ENCODE peak calls at places on chromosomes 2 and 18, in six cellular contexts. One of them, this sample, is unnamed.

GRCh38 chr2:113895301-113895700 is 5.4 kb downstream of the ACTR3 start:
- DNase-seq in IMR-90: no peak
- DNase-seq in neuronal stem cell: no peak
- DNase-seq in mesenchymal stem cell: no peak
- DNase-seq in H1: no peak
- DNase-seq in mesendoderm: no peak
- DNase-seq in this sample: no peak

GRCh38 chr2:222424729-222425671 is 657 bp downstream of the SGPP2 start:
- DNase-seq in IMR-90: no peak
- DNase-seq in neuronal stem cell: no peak
- DNase-seq in mesenchymal stem cell: no peak
- DNase-seq in H1: no peak
- DNase-seq in mesendoderm: no peak
- DNase-seq in this sample: no peak

GRCh38 chr2:175892046-175892445 is 110.0 kb downstream of the LNPK start:
- DNase-seq in IMR-90: no peak
- DNase-seq in neuronal stem cell: no peak
- DNase-seq in mesenchymal stem cell: no peak
- DNase-seq in H1: no peak
- DNase-seq in mesendoderm: no peak
- DNase-seq in this sample: no peak

GRCh38 chr2:210586381-210586780 is 30.0 kb downstream of the CPS1 start:
- DNase-seq in IMR-90: peak; percentile 24
- DNase-seq in neuronal stem cell: no peak
- DNase-seq in mesenchymal stem cell: peak; percentile 22
- DNase-seq in H1: no peak
- DNase-seq in mesendoderm: no peak
- DNase-seq in this sample: no peak

GRCh38 chr2:167862787-167863186 is 384.6 kb downstream of the STK39 start:
- DNase-seq in IMR-90: peak; percentile 28
- DNase-seq in neuronal stem cell: no peak
- DNase-seq in mesenchymal stem cell: peak; percentile 41
- DNase-seq in H1: no peak
- DNase-seq in mesendoderm: no peak
- DNase-seq in this sample: no peak

GRCh38 chr2:126655066-126655465 is 892 bp upstream of the GYPC start:
- DNase-seq in IMR-90: peak; percentile 20
- DNase-seq in neuronal stem cell: no peak
- DNase-seq in mesenchymal stem cell: peak; percentile 85
- DNase-seq in H1: no peak
- DNase-seq in mesendoderm: peak; percentile 37
- DNase-seq in this sample: no peak

GRCh38 chr18:33901894-33902512 is 322.7 kb downstream of the NOL4 start:
- DNase-seq in IMR-90: no peak
- DNase-seq in neuronal stem cell: no peak
- DNase-seq in mesenchymal stem cell: no peak
- DNase-seq in H1: no peak
- DNase-seq in mesendoderm: peak; percentile 49
- DNase-seq in this sample: no peak

GRCh38 chr2:28643911-28644334 is 107.7 kb upstream of the PPP1CB start:
- DNase-seq in IMR-90: peak; percentile 72
- DNase-seq in neuronal stem cell: no peak
- DNase-seq in mesenchymal stem cell: peak; percentile 46
- DNase-seq in H1: no peak
- DNase-seq in mesendoderm: no peak
- DNase-seq in this sample: peak; percentile 93

GRCh38 chr18:24702001-24702400 is 241.6 kb downstream of the HRH4 start:
- DNase-seq in IMR-90: no peak
- DNase-seq in neuronal stem cell: no peak
- DNase-seq in mesenchymal stem cell: no peak
- DNase-seq in H1: no peak
- DNase-seq in mesendoderm: peak; percentile 84
- DNase-seq in this sample: no peak

GRCh38 chr2:236663267-236663666 is 93.6 kb downstream of the ACKR3 start:
- DNase-seq in IMR-90: no peak
- DNase-seq in neuronal stem cell: no peak
- DNase-seq in mesenchymal stem cell: no peak
- DNase-seq in H1: no peak
- DNase-seq in mesendoderm: no peak
- DNase-seq in this sample: no peak

GRCh38 chr18:45839415-45840395 is 14.2 kb downstream of the SIGLEC15 start:
- DNase-seq in IMR-90: peak; percentile 80
- DNase-seq in neuronal stem cell: no peak
- DNase-seq in mesenchymal stem cell: peak; percentile 71
- DNase-seq in H1: no peak
- DNase-seq in mesendoderm: peak; percentile 80
- DNase-seq in this sample: peak; percentile 49

GRCh38 chr2:214492152-214492551 is 81.3 kb downstream of the VWC2L start:
- DNase-seq in IMR-90: no peak
- DNase-seq in neuronal stem cell: no peak
- DNase-seq in mesenchymal stem cell: no peak
- DNase-seq in H1: no peak
- DNase-seq in mesendoderm: no peak
- DNase-seq in this sample: no peak

GRCh38 chr2:128199141-128199540 is 108.1 kb downstream of the UGGT1 start:
- DNase-seq in IMR-90: no peak
- DNase-seq in neuronal stem cell: no peak
- DNase-seq in mesenchymal stem cell: no peak
- DNase-seq in H1: no peak
- DNase-seq in mesendoderm: no peak
- DNase-seq in this sample: peak; percentile 9

GRCh38 chr2:75466708-75467311 is 93.9 kb downstream of the EVA1A start:
- DNase-seq in IMR-90: peak; percentile 15
- DNase-seq in neuronal stem cell: peak; percentile 29
- DNase-seq in mesenchymal stem cell: peak; percentile 36
- DNase-seq in H1: peak; percentile 10
- DNase-seq in mesendoderm: peak; percentile 80
- DNase-seq in this sample: peak; percentile 76

GRCh38 chr2:48482313-48482712 is 47.6 kb upstream of the STON1 start:
- DNase-seq in IMR-90: peak; percentile 88
- DNase-seq in neuronal stem cell: no peak
- DNase-seq in mesenchymal stem cell: no peak
- DNase-seq in H1: no peak
- DNase-seq in mesendoderm: no peak
- DNase-seq in this sample: no peak

GRCh38 chr2:71748227-71748626 is 294.9 kb downstream of the DYSF start:
- DNase-seq in IMR-90: peak; percentile 22
- DNase-seq in neuronal stem cell: no peak
- DNase-seq in mesenchymal stem cell: peak; percentile 70
- DNase-seq in H1: no peak
- DNase-seq in mesendoderm: peak; percentile 13
- DNase-seq in this sample: peak; percentile 76

GRCh38 chr18:53745228-53745967 is 479.1 kb downstream of the MBD2 start:
- DNase-seq in IMR-90: no peak
- DNase-seq in neuronal stem cell: no peak
- DNase-seq in mesenchymal stem cell: no peak
- DNase-seq in H1: no peak
- DNase-seq in mesendoderm: no peak
- DNase-seq in this sample: no peak

GRCh38 chr2:29166237-29166630 is 51.0 kb downstream of the CLIP4 start:
- DNase-seq in IMR-90: peak; percentile 15
- DNase-seq in neuronal stem cell: no peak
- DNase-seq in mesenchymal stem cell: no peak
- DNase-seq in H1: no peak
- DNase-seq in mesendoderm: no peak
- DNase-seq in this sample: no peak

GRCh38 chr2:120312861-120313694 is 32.9 kb upstream of the INHBB start:
- DNase-seq in IMR-90: peak; percentile 82
- DNase-seq in neuronal stem cell: peak; percentile 66
- DNase-seq in mesenchymal stem cell: peak; percentile 74
- DNase-seq in H1: peak; percentile 31
- DNase-seq in mesendoderm: peak; percentile 80
- DNase-seq in this sample: peak; percentile 94

GRCh38 chr2:106089611-106090010 is 104.5 kb downstream of the UXS1 start:
- DNase-seq in IMR-90: no peak
- DNase-seq in neuronal stem cell: no peak
- DNase-seq in mesenchymal stem cell: no peak
- DNase-seq in H1: no peak
- DNase-seq in mesendoderm: no peak
- DNase-seq in this sample: no peak

GRCh38 chr2:47039502-47039870 is 115.6 kb downstream of the STPG4 start:
- DNase-seq in IMR-90: no peak
- DNase-seq in neuronal stem cell: no peak
- DNase-seq in mesenchymal stem cell: peak; percentile 34
- DNase-seq in H1: no peak
- DNase-seq in mesendoderm: no peak
- DNase-seq in this sample: no peak

GRCh38 chr2:130347220-130347925 is 4.7 kb downstream of the IMP4 start:
- DNase-seq in IMR-90: no peak
- DNase-seq in neuronal stem cell: no peak
- DNase-seq in mesenchymal stem cell: no peak
- DNase-seq in H1: no peak
- DNase-seq in mesendoderm: no peak
- DNase-seq in this sample: no peak

DNA sequence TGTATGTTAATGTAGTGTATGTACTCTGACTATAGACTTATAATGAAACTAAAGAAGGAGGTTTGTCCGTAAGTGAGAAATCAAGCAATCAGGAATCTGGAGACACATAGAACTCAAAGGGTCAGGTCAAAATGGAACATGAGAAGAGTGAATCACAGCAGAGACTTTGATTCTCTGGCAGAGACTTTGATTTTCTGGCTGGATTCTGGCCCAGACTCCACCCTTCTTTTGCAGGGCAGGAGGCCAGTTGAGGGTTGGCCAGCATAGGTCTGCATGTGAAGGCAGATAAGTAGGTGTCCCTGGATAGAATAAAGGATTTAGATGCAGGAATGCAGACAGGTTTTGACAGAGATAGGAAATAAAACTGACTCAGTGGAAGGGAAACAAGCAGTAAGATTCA is 11.0 kb upstream of the NCKAP5 start:
- DNase-seq in IMR-90: peak; percentile 80
- DNase-seq in neuronal stem cell: no peak
- DNase-seq in mesenchymal stem cell: no peak
- DNase-seq in H1: no peak
- DNase-seq in mesendoderm: no peak
- DNase-seq in this sample: no peak
- H3K4me3 ChIP-seq in IMR-90: no peak overlapping the region
- H3K4me3 ChIP-seq in neuronal stem cell: no peak overlapping the region
- H3K4me3 ChIP-seq in mesenchymal stem cell: no peak overlapping the region
- H3K4me3 ChIP-seq in H1: no peak overlapping the region
- H3K4me3 ChIP-seq in mesendoderm: no peak overlapping the region
- H3K4me3 ChIP-seq in this sample: no peak overlapping the region

GRCh38 chr18:64888956-64889355 is 740.1 kb upstream of the LINC00305 start:
- DNase-seq in IMR-90: no peak
- DNase-seq in neuronal stem cell: no peak
- DNase-seq in mesenchymal stem cell: no peak
- DNase-seq in H1: no peak
- DNase-seq in mesendoderm: no peak
- DNase-seq in this sample: no peak

GRCh38 chr18:64886995-64887394 is 738.1 kb upstream of the LINC00305 start:
- DNase-seq in IMR-90: no peak
- DNase-seq in neuronal stem cell: no peak
- DNase-seq in mesenchymal stem cell: no peak
- DNase-seq in H1: no peak
- DNase-seq in mesendoderm: no peak
- DNase-seq in this sample: no peak
- H2AK5ac ChIP-seq in IMR-90: no peak overlapping the region
- H2AK5ac ChIP-seq in neuronal stem cell: no peak overlapping the region
- H2AK5ac ChIP-seq in mesenchymal stem cell: no peak overlapping the region
- H2AK5ac ChIP-seq in H1: no peak overlapping the region
- H2AK5ac ChIP-seq in mesendoderm: no peak overlapping the region
- H2AK5ac ChIP-seq in this sample: no peak overlapping the region

DNA sequence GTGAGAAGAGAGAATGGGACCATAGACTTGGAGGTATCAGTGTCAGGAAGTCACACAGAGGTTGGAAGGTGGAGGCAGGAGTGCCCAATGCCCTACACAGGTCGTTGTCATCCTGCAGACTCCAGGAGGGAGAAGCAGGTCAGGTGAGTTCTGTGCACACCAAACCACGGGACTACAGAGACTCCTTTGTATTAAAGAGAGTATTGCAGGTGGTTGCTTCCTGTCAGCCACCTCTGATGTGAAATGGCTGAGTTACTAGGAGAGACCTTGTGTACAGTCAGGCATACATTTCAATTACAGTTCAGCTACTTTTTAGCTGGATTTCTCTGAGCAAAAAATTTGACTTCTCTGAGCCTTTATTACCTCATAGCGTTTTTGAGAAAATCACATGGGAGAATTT is 51.6 kb downstream of the SPP2 start:
- DNase-seq in IMR-90: no peak
- DNase-seq in neuronal stem cell: no peak
- DNase-seq in mesenchymal stem cell: no peak
- DNase-seq in H1: no peak
- DNase-seq in mesendoderm: no peak
- DNase-seq in this sample: peak; percentile 13
- H3K4me3 ChIP-seq in IMR-90: no peak overlapping the region
- H3K4me3 ChIP-seq in neuronal stem cell: no peak overlapping the region
- H3K4me3 ChIP-seq in mesenchymal stem cell: no peak overlapping the region
- H3K4me3 ChIP-seq in H1: no peak overlapping the region
- H3K4me3 ChIP-seq in mesendoderm: no peak overlapping the region
- H3K4me3 ChIP-seq in this sample: no peak overlapping the region

DNA sequence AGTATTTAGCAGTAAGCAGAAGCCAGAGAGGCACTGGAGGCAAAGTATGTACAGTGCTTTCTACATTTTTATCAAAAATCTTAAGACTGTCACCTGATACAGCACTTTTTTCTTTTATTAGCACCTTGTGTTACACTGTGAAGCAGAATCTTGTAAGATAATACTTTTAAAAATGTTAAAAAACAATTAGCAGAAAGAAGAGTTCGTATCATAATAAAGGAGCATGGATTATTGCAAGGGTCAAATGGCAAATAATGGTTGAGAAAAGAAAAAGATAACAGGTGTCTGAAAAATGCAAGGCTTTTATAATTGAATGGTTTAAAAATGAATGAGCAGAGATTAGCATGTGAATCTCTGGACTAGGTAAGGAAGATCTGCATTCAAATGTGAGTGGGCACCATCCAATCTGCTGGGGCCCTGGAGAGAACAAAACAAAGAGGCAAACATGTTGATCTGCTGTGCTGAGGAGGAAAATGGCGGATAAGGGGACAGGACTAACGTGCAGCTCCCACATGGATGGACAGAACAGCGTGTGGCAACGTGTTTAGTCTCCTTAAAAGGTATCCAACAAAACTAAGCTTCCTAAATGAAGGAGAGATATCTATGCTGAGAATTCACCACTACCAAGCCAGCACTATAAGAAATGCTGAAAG is 9.5 kb downstream of the CEBPZOS start:
- DNase-seq in IMR-90: no peak
- DNase-seq in neuronal stem cell: no peak
- DNase-seq in mesenchymal stem cell: no peak
- DNase-seq in H1: peak; percentile 79
- DNase-seq in mesendoderm: peak; percentile 63
- DNase-seq in this sample: no peak
- H2AK5ac ChIP-seq in IMR-90: no peak overlapping the region
- H2AK5ac ChIP-seq in neuronal stem cell: no peak overlapping the region
- H2AK5ac ChIP-seq in mesenchymal stem cell: no peak overlapping the region
- H2AK5ac ChIP-seq in H1: peak overlapping the region; percentile 2
- H2AK5ac ChIP-seq in mesendoderm: peak overlapping the region; percentile 6
- H2AK5ac ChIP-seq in this sample: no peak overlapping the region

GRCh38 chr2:172099472-172100079 is 3.1 kb downstream of the DLX2 start:
- DNase-seq in IMR-90: no peak
- DNase-seq in neuronal stem cell: no peak
- DNase-seq in mesenchymal stem cell: no peak
- DNase-seq in H1: no peak
- DNase-seq in mesendoderm: no peak
- DNase-seq in this sample: no peak
- H3K4me3 ChIP-seq in IMR-90: no peak overlapping the region
- H3K4me3 ChIP-seq in neuronal stem cell: peak overlapping the region; percentile 37
- H3K4me3 ChIP-seq in mesenchymal stem cell: no peak overlapping the region
- H3K4me3 ChIP-seq in H1: no peak overlapping the region
- H3K4me3 ChIP-seq in mesendoderm: no peak overlapping the region
- H3K4me3 ChIP-seq in this sample: peak overlapping the region; percentile 96

This sample was measured in trophoblast cell.